ENCODE peak calls at places on chromosomes 4 and X, in four cellular contexts. One of them, this sample, is unnamed.

GRCh38 chr4:86615501-86615900 is 21.4 kb downstream of the PTPN13 start:
- DNase-seq in RPMI7951: no peak
- DNase-seq in cerebellar nuclear complex: no peak
- DNase-seq in transverse colon: no peak
- DNase-seq in this sample: no peak

GRCh38 chrX:108584617-108585211 is 145.1 kb downstream of the COL4A5 start:
- DNase-seq in RPMI7951: peak; percentile 0
- DNase-seq in transverse colon: no peak
- DNase-seq in cerebellar nuclear complex: no peak
- DNase-seq in this sample: no peak

GRCh38 chr4:99462875-99463464 is 27.8 kb upstream of the ADH7 start:
- DNase-seq in RPMI7951: peak; percentile 59
- DNase-seq in transverse colon: peak; percentile 63
- DNase-seq in cerebellar nuclear complex: no peak
- DNase-seq in this sample: peak; percentile 45

GRCh38 chr4:142098900-142099299 is 462.5 kb downstream of the IL15 start:
- DNase-seq in RPMI7951: no peak
- DNase-seq in transverse colon: no peak
- DNase-seq in cerebellar nuclear complex: no peak
- DNase-seq in this sample: no peak

GRCh38 chrX:54570332-54570731 is 40.3 kb downstream of the GNL3L start:
- DNase-seq in RPMI7951: no peak
- DNase-seq in cerebellar nuclear complex: no peak
- DNase-seq in transverse colon: no peak
- DNase-seq in this sample: no peak

GRCh38 chrX:77875372-77875771 is 19.9 kb downstream of the MAGT1 start:
- DNase-seq in cerebellar nuclear complex: no peak
- DNase-seq in RPMI7951: no peak
- DNase-seq in transverse colon: no peak
- DNase-seq in this sample: no peak

GRCh38 chr4:53584658-53585057 is 6.6 kb downstream of the LNX1 start:
- DNase-seq in transverse colon: no peak
- DNase-seq in cerebellar nuclear complex: no peak
- DNase-seq in RPMI7951: no peak
- DNase-seq in this sample: no peak

GRCh38 chr4:3310301-3311094 is 17.7 kb downstream of the RGS12 start:
- DNase-seq in transverse colon: no peak
- DNase-seq in RPMI7951: no peak
- DNase-seq in cerebellar nuclear complex: no peak
- DNase-seq in this sample: no peak

GRCh38 chrX:139094671-139095592 is 383.4 kb upstream of the FGF13 start:
- DNase-seq in transverse colon: no peak
- DNase-seq in RPMI7951: no peak
- DNase-seq in cerebellar nuclear complex: no peak
- DNase-seq in this sample: no peak

GRCh38 chrX:70434914-70435586 is 9.6 kb upstream of the DLG3 start:
- DNase-seq in transverse colon: no peak
- DNase-seq in RPMI7951: peak; percentile 82
- DNase-seq in cerebellar nuclear complex: no peak
- DNase-seq in this sample: peak; percentile 54

GRCh38 chr4:140037353-140038030 is 116.5 kb downstream of the MAML3 start:
- DNase-seq in cerebellar nuclear complex: no peak
- DNase-seq in RPMI7951: peak; percentile 79
- DNase-seq in transverse colon: no peak
- DNase-seq in this sample: no peak

GRCh38 chr4:183356931-183357675 is 34.9 kb upstream of the CLDN24 start:
- DNase-seq in RPMI7951: no peak
- DNase-seq in cerebellar nuclear complex: no peak
- DNase-seq in transverse colon: no peak
- DNase-seq in this sample: no peak

GRCh38 chr4:118313098-118313497 is 39.7 kb downstream of the PRSS12 start:
- DNase-seq in RPMI7951: no peak
- DNase-seq in cerebellar nuclear complex: no peak
- DNase-seq in transverse colon: no peak
- DNase-seq in this sample: no peak

GRCh38 chrX:151386838-151387459 is 10.1 kb upstream of the VMA21 start:
- DNase-seq in cerebellar nuclear complex: no peak
- DNase-seq in transverse colon: peak; percentile 31
- DNase-seq in RPMI7951: no peak
- DNase-seq in this sample: no peak

GRCh38 chrX:1420371-1420770 is 28.5 kb upstream of the SLC25A6 start:
- DNase-seq in transverse colon: no peak
- DNase-seq in cerebellar nuclear complex: no peak
- DNase-seq in RPMI7951: no peak
- DNase-seq in this sample: no peak

GRCh38 chrX:73877687-73878086 is 314.7 kb downstream of the CHIC1 start:
- DNase-seq in RPMI7951: no peak
- DNase-seq in cerebellar nuclear complex: no peak
- DNase-seq in transverse colon: no peak
- DNase-seq in this sample: no peak

GRCh38 chr4:172650758-172651495 is 517.7 kb upstream of the GALNT7 start:
- DNase-seq in RPMI7951: no peak
- DNase-seq in cerebellar nuclear complex: no peak
- DNase-seq in transverse colon: no peak
- DNase-seq in this sample: no peak

GRCh38 chr4:41957634-41958033 is 22.4 kb downstream of the TMEM33 start:
- DNase-seq in cerebellar nuclear complex: no peak
- DNase-seq in RPMI7951: peak; percentile 20
- DNase-seq in transverse colon: no peak
- DNase-seq in this sample: no peak

GRCh38 chr4:38837849-38838248 is 18.8 kb downstream of the TLR6 start:
- DNase-seq in cerebellar nuclear complex: no peak
- DNase-seq in RPMI7951: peak; percentile 65
- DNase-seq in transverse colon: no peak
- DNase-seq in this sample: no peak

GRCh38 chr4:94399277-94399676 is 52.5 kb upstream of the PDLIM5 start:
- DNase-seq in cerebellar nuclear complex: no peak
- DNase-seq in transverse colon: no peak
- DNase-seq in RPMI7951: no peak
- DNase-seq in this sample: no peak

GRCh38 chrX:2690856-2691542 is at the start of gene CD99:
- DNase-seq in RPMI7951: peak; percentile 90
- DNase-seq in transverse colon: peak; percentile 96
- DNase-seq in cerebellar nuclear complex: no peak
- DNase-seq in this sample: peak; percentile 97

GRCh38 chr4:35952751-35953150 is 291.6 kb downstream of the ARAP2 start:
- DNase-seq in transverse colon: no peak
- DNase-seq in RPMI7951: no peak
- DNase-seq in cerebellar nuclear complex: no peak
- DNase-seq in this sample: no peak

GRCh38 chr4:42865572-42866189 is 26.8 kb upstream of the GRXCR1 start:
- DNase-seq in cerebellar nuclear complex: no peak
- DNase-seq in transverse colon: peak; percentile 44
- DNase-seq in RPMI7951: peak; percentile 21
- DNase-seq in this sample: no peak

GRCh38 chr4:140851032-140851636 is 94.9 kb upstream of the TBC1D9 start:
- DNase-seq in RPMI7951: peak; percentile 42
- DNase-seq in cerebellar nuclear complex: no peak
- DNase-seq in transverse colon: peak; percentile 42
- DNase-seq in this sample: no peak

GRCh38 chrX:132505116-132505515 is 16.3 kb upstream of the MBNL3 start:
- DNase-seq in cerebellar nuclear complex: no peak
- DNase-seq in RPMI7951: no peak
- DNase-seq in transverse colon: peak; percentile 16
- DNase-seq in this sample: no peak

GRCh38 chr4:92100980-92101379 is 202.8 kb upstream of the GRID2 start:
- DNase-seq in transverse colon: no peak
- DNase-seq in cerebellar nuclear complex: no peak
- DNase-seq in RPMI7951: no peak
- DNase-seq in this sample: no peak

GRCh38 chr4:26736621-26737020 is 124.0 kb upstream of the STIM2 start:
- DNase-seq in RPMI7951: no peak
- DNase-seq in cerebellar nuclear complex: no peak
- DNase-seq in transverse colon: no peak
- DNase-seq in this sample: no peak

GRCh38 chr4:176277162-176277904 is 8.3 kb upstream of the ASB5 start:
- DNase-seq in cerebellar nuclear complex: no peak
- DNase-seq in transverse colon: peak; percentile 52
- DNase-seq in RPMI7951: peak; percentile 65
- DNase-seq in this sample: peak; percentile 52

GRCh38 chrX:30702736-30703135 is 49.5 kb downstream of the GK start:
- DNase-seq in cerebellar nuclear complex: no peak
- DNase-seq in RPMI7951: peak; percentile 28
- DNase-seq in transverse colon: no peak
- DNase-seq in this sample: no peak

GRCh38 chr4:38232741-38233140 is 272.5 kb downstream of the PTTG2 start:
- DNase-seq in cerebellar nuclear complex: no peak
- DNase-seq in RPMI7951: no peak
- DNase-seq in transverse colon: no peak
- DNase-seq in this sample: no peak

GRCh38 chr4:73836373-73837269 is at the start of gene CXCL6:
- DNase-seq in cerebellar nuclear complex: no peak
- DNase-seq in transverse colon: peak; percentile 28
- DNase-seq in RPMI7951: no peak
- DNase-seq in this sample: peak; percentile 61

GRCh38 chr4:165443276-165443675 is 64.5 kb downstream of the CPE start:
- DNase-seq in cerebellar nuclear complex: no peak
- DNase-seq in transverse colon: no peak
- DNase-seq in RPMI7951: peak; percentile 8
- DNase-seq in this sample: no peak

GRCh38 chr4:57077550-57078311 is 32.5 kb downstream of the IGFBP7 start:
- DNase-seq in RPMI7951: peak; percentile 54
- DNase-seq in cerebellar nuclear complex: no peak
- DNase-seq in transverse colon: no peak
- DNase-seq in this sample: no peak

GRCh38 chr4:163391756-163392155 is 48.1 kb downstream of the NPY5R start:
- DNase-seq in RPMI7951: peak; percentile 21
- DNase-seq in transverse colon: no peak
- DNase-seq in cerebellar nuclear complex: no peak
- DNase-seq in this sample: no peak

GRCh38 chr4:152448806-152449205 is 87.1 kb downstream of the FBXW7 start:
- DNase-seq in RPMI7951: no peak
- DNase-seq in transverse colon: no peak
- DNase-seq in cerebellar nuclear complex: no peak
- DNase-seq in this sample: no peak

GRCh38 chrX:37755073-37755472 is 24.8 kb upstream of the CYBB start:
- DNase-seq in transverse colon: peak; percentile 10
- DNase-seq in cerebellar nuclear complex: no peak
- DNase-seq in RPMI7951: no peak
- DNase-seq in this sample: no peak

GRCh38 chr4:145609494-145610427 is 9.4 kb upstream of the MMAA start:
- DNase-seq in transverse colon: peak; percentile 69
- DNase-seq in RPMI7951: peak; percentile 58
- DNase-seq in cerebellar nuclear complex: no peak
- DNase-seq in this sample: peak; percentile 56